ENCODE peak calls at places on chromosomes 6 and 20, in five cellular contexts. U is choroid plexus epithelial cell, Z is thoracic aorta, P is skeletal muscle cell, H is uterus. M is an unnamed sample.

GRCh38 chr20:3678893-3679720 is 2.7 kb downstream of the ADAM33 start:
- DNase-seq in Z (no peak), U (no peak), P (no peak), H (no peak), M (no peak)

GRCh38 chr6:21103626-21104224 is 489.8 kb upstream of the SOX4 start:
- DNase-seq in P (no peak), H (no peak), U (no peak), Z (no peak), M (no peak)

GRCh38 chr6:53269827-53270226 is 78.9 kb downstream of the ELOVL5 start:
- DNase-seq in P (no peak), H (no peak), Z (no peak), U (no peak), M (no peak)

GRCh38 chr6:14985366-14985765 is 260.5 kb upstream of the JARID2 start:
- DNase-seq in U (no peak), H (no peak), P (no peak), Z (no peak), M (no peak)

GRCh38 chr6:124783344-124783743 is 178.9 kb upstream of the RNF217 start:
- DNase-seq in U (no peak), P (no peak), H (no peak), Z (no peak), M (no peak)

GRCh38 chr20:10671221-10671849 is 2.5 kb downstream of the JAG1 start:
- DNase-seq in P (peak), U (peak), H (peak), Z (peak), M (peak)

GRCh38 chr6:10194816-10195639 is 219.8 kb downstream of the TFAP2A start:
- DNase-seq in P (no peak), H (no peak), Z (no peak), U (no peak), M (no peak)

GRCh38 chr6:23173231-23173630 is 603.9 kb downstream of the HDGFL1 start:
- DNase-seq in U (peak), P (no peak), H (no peak), Z (no peak), M (no peak)

GRCh38 chr6:20071998-20072397 is 140.3 kb downstream of the MBOAT1 start:
- DNase-seq in P (no peak), H (no peak), U (no peak), Z (no peak), M (no peak)

GRCh38 chr6:37451411-37452273 is 18.6 kb downstream of the CMTR1 start:
- DNase-seq in H (no peak), P (no peak), Z (no peak), U (no peak), M (peak)

GRCh38 chr6:13273202-13273930 is 55.0 kb downstream of the TBC1D7 start:
- DNase-seq in Z (no peak), U (no peak), H (no peak), P (no peak), M (no peak)

GRCh38 chr6:24951831-24952299 is 16.1 kb upstream of the RIPOR2 start:
- DNase-seq in U (no peak), Z (no peak), H (no peak), P (no peak), M (no peak)

M was measured in cardiac fibroblast.